ENCODE peak calls at places on chromosomes 12 and 14, in nine cellular contexts. U is NCI-H345; Y is fibroblast of villous mesenchyme; P is stimulated activated CD8-positive, alpha-beta memory T cell treated with anti-CD3 and anti-CD28 coated beads, Interleukin-15, amount 100 ng/mL, for 1 hour; B is brain microvascular endothelial cell; E is SK-N-SH; X is lower leg skin; L is T47D; O is retina. W is an unnamed sample.

GRCh38 chr14:42606839-42607238 is 1000.2 kb downstream of the LRFN5 start:
- DNase-seq in U (no peak), Y (no peak), P (no peak), B (no peak), E (no peak), X (no peak), L (no peak), O (no peak), W (no peak)

GRCh38 chr12:117331691-117332090 is 29.7 kb downstream of the NOS1 start:
- DNase-seq in U (no peak), Y (no peak), P (no peak), B (no peak), E (no peak), X (no peak), L (no peak), O (no peak), W (no peak)

GRCh38 chr14:50920482-50921225 is 23.6 kb downstream of the PYGL start:
- DNase-seq in U (no peak), Y (peak), P (no peak), B (peak), E (no peak), X (no peak), L (no peak), O (no peak), W (peak)

GRCh38 chr12:84136862-84137367 is 775.7 kb downstream of the SLC6A15 start:
- DNase-seq in U (no peak), Y (peak), P (no peak), B (peak), E (peak), X (no peak), L (no peak), O (no peak), W (no peak)

GRCh38 chr12:532908-533565 is 73.3 kb downstream of the B4GALNT3 start:
- DNase-seq in U (no peak), Y (peak), P (no peak), B (peak), E (no peak), X (peak), L (no peak), O (no peak), W (no peak)

GRCh38 chr14:98345186-98345585 is 926.8 kb downstream of the BCL11B start:
- DNase-seq in U (no peak), Y (no peak), P (no peak), B (no peak), E (no peak), X (no peak), L (no peak), O (peak), W (peak)

GRCh38 chr14:45065540-45065939 is 18.4 kb upstream of the PRPF39 start:
- DNase-seq in U (no peak), Y (no peak), P (no peak), B (no peak), E (no peak), X (no peak), L (no peak), O (no peak), W (no peak)

GRCh38 chr14:77023001-77023996 is 5.2 kb downstream of the IRF2BPL start:
- DNase-seq in U (peak), Y (peak), P (no peak), B (no peak), E (peak), X (no peak), L (no peak), O (peak), W (no peak)

GRCh38 chr12:111413442-111414086 is 7.8 kb downstream of the SH2B3 start:
- DNase-seq in U (no peak), Y (peak), P (no peak), B (peak), E (no peak), X (no peak), L (no peak), O (peak), W (peak)

GRCh38 chr12:52323416-52324067 is 2.3 kb upstream of the KRT83 start:
- DNase-seq in U (no peak), Y (no peak), P (no peak), B (no peak), E (no peak), X (no peak), L (no peak), O (no peak), W (no peak)

GRCh38 chr14:77302926-77303325 is 17.8 kb downstream of the POMT2 start:
- DNase-seq in U (peak), Y (peak), P (no peak), B (peak), E (no peak), X (no peak), L (no peak), O (no peak), W (peak)

GRCh38 chr12:54411398-54412241 is 7.4 kb downstream of the ITGA5 start:
- DNase-seq in U (no peak), Y (peak), P (no peak), B (peak), E (no peak), X (peak), L (no peak), O (no peak), W (peak)

GRCh38 chr12:55659486-55660385 is 23.0 kb downstream of the OR10P1 start:
- DNase-seq in U (peak), Y (peak), P (no peak), B (peak), E (peak), X (no peak), L (no peak), O (peak), W (no peak)

GRCh38 chr14:38233218-38233617 is 22.7 kb downstream of the CLEC14A start:
- DNase-seq in U (no peak), Y (no peak), P (no peak), B (no peak), E (no peak), X (no peak), L (no peak), O (no peak), W (no peak)

GRCh38 chr14:88791629-88792571 is 853 bp downstream of the EML5 start:
- DNase-seq in U (peak), Y (no peak), P (peak), B (no peak), E (peak), X (no peak), L (no peak), O (peak), W (no peak)

GRCh38 chr12:54060174-54060974 is 6.7 kb downstream of the HOXC4 start:
- DNase-seq in U (no peak), Y (no peak), P (no peak), B (no peak), E (no peak), X (no peak), L (no peak), O (no peak), W (no peak)

GRCh38 chr12:111048991-111049390 is 128.6 kb upstream of the MYL2 start:
- DNase-seq in U (no peak), Y (no peak), P (no peak), B (no peak), E (no peak), X (no peak), L (no peak), O (no peak), W (no peak)

GRCh38 chr14:68508581-68508980 is 284.3 kb downstream of the ZFP36L1 start:
- DNase-seq in U (peak), Y (no peak), P (no peak), B (no peak), E (no peak), X (no peak), L (no peak), O (no peak), W (no peak)

GRCh38 chr12:48890657-48891418 is 25.2 kb upstream of the RND1 start:
- DNase-seq in U (peak), Y (peak), P (peak), B (peak), E (peak), X (peak), L (peak), O (peak), W (peak)

GRCh38 chr14:83470466-83470865 is 1936.8 kb upstream of the SEL1L start:
- DNase-seq in U (no peak), Y (peak), P (no peak), B (no peak), E (no peak), X (no peak), L (no peak), O (no peak), W (no peak)

GRCh38 chr12:108589028-108589839 is 8.7 kb downstream of the TMEM119 start:
- DNase-seq in U (peak), Y (peak), P (no peak), B (no peak), E (peak), X (no peak), L (no peak), O (no peak), W (no peak)

GRCh38 chr12:51890511-51891171 is 2.7 kb downstream of the ANKRD33 start:
- DNase-seq in U (no peak), Y (no peak), P (no peak), B (no peak), E (peak), X (no peak), L (no peak), O (no peak), W (no peak)

GRCh38 chr12:9707864-9708808 is 24.8 kb downstream of the CLECL1 start:
- DNase-seq in U (peak), Y (peak), P (peak), B (peak), E (peak), X (no peak), L (no peak), O (peak), W (peak)

GRCh38 chr12:97921957-97922722 is 459.5 kb downstream of the RMST start:
- DNase-seq in U (no peak), Y (peak), P (no peak), B (peak), E (no peak), X (no peak), L (no peak), O (no peak), W (peak)

GRCh38 chr14:74642011-74642410 is 30.0 kb upstream of the LTBP2 start:
- DNase-seq in U (no peak), Y (peak), P (no peak), B (no peak), E (no peak), X (no peak), L (no peak), O (no peak), W (no peak)

GRCh38 chr14:97283450-97284230 is 486.5 kb downstream of the VRK1 start:
- DNase-seq in U (no peak), Y (no peak), P (no peak), B (no peak), E (no peak), X (no peak), L (no peak), O (no peak), W (no peak)

GRCh38 chr12:75759196-75759595 is 247.8 kb upstream of the KRR1 start:
- DNase-seq in U (no peak), Y (no peak), P (no peak), B (no peak), E (no peak), X (no peak), L (no peak), O (no peak), W (no peak)

GRCh38 chr14:76947838-76948184 is 80.7 kb downstream of the IRF2BPL start:
- DNase-seq in U (no peak), Y (no peak), P (no peak), B (no peak), E (no peak), X (no peak), L (no peak), O (no peak), W (no peak)

GRCh38 chr14:54410215-54410614 is 13.4 kb downstream of the CDKN3 start:
- DNase-seq in U (no peak), Y (no peak), P (no peak), B (no peak), E (no peak), X (no peak), L (no peak), O (no peak), W (no peak)

GRCh38 chr14:75258079-75258802 is 20.4 kb upstream of the FOS start:
- DNase-seq in U (no peak), Y (peak), P (no peak), B (no peak), E (no peak), X (peak), L (no peak), O (no peak), W (no peak)